ENCODE peak calls at places on chromosomes 16 and 17, in nine cellular contexts. J is nephron progenitor cell, H is progenitor cell of endocrine pancreas, V is H9, E is pancreas, T is thoracic aorta, I is ovary, M is body of pancreas, B is esophagus squamous epithelium. N is an unnamed sample.
A peak's percentile ranks its signal among the peaks of the same experiment; 100 is the strongest.

GRCh38 chr16:31700200-31700529 is 172.5 kb downstream of the AHSP start:
- DNase-seq in J (no peak), H (no peak), V (peak; percentile 94), E (no peak), T (no peak), I (no peak), M (no peak), B (no peak), N (no peak)

GRCh38 chr16:21301168-21301894 is 23.2 kb upstream of the CRYM start:
- DNase-seq in J (peak; percentile 71), H (peak; percentile 59), V (peak; percentile 86), E (peak; percentile 72), T (peak; percentile 22), I (peak; percentile 53), M (peak; percentile 75), B (no peak), N (peak; percentile 43)

GRCh38 chr17:75088902-75089417 is 1.2 kb downstream of the SLC16A5 start:
- DNase-seq in J (no peak), H (no peak), V (peak; percentile 78), E (no peak), T (no peak), I (no peak), M (no peak), B (no peak), N (no peak)

GRCh38 chr17:81429813-81430510 is 34.7 kb downstream of the BAHCC1 start:
- DNase-seq in J (no peak), H (no peak), V (no peak), E (no peak), T (no peak), I (no peak), M (no peak), B (no peak), N (no peak)

GRCh38 chr16:57935904-57936303 is 35.0 kb downstream of the CNGB1 start:
- DNase-seq in J (no peak), H (no peak), V (no peak), E (no peak), T (no peak), I (no peak), M (no peak), B (no peak), N (no peak)

GRCh38 chr16:81592353-81592866 is 147.8 kb downstream of the CMIP start:
- DNase-seq in J (no peak), H (no peak), V (no peak), E (no peak), T (no peak), I (no peak), M (no peak), B (no peak), N (no peak)

GRCh38 chr16:11212819-11213196 is 43.2 kb downstream of the SOCS1 start:
- DNase-seq in J (peak; percentile 22), H (no peak), V (no peak), E (no peak), T (no peak), I (no peak), M (no peak), B (no peak), N (no peak)

GRCh38 chr17:42272576-42272975 is 3.6 kb downstream of the STAT5B start:
- DNase-seq in J (no peak), H (no peak), V (no peak), E (no peak), T (no peak), I (no peak), M (no peak), B (no peak), N (no peak)

GRCh38 chr17:78957076-78957475 is 22.6 kb downstream of the LGALS3BP start:
- DNase-seq in J (no peak), H (no peak), V (no peak), E (peak; percentile 59), T (no peak), I (no peak), M (peak; percentile 50), B (no peak), N (no peak)

GRCh38 chr16:48300391-48300856 is 53.1 kb upstream of the ABCC11 start:
- DNase-seq in J (no peak), H (no peak), V (no peak), E (no peak), T (no peak), I (no peak), M (no peak), B (no peak), N (no peak)

GRCh38 chr16:20918486-20919239 is 18.1 kb downstream of the LYRM1 start:
- DNase-seq in J (no peak), H (no peak), V (no peak), E (no peak), T (no peak), I (peak; percentile 33), M (no peak), B (no peak), N (no peak)

GRCh38 chr17:82887255-82888164 is 47.7 kb upstream of the ZNF750 start:
- DNase-seq in J (no peak), H (no peak), V (no peak), E (no peak), T (no peak), I (no peak), M (no peak), B (no peak), N (no peak)

GRCh38 chr17:57438031-57438731 is 181.9 kb downstream of the MSI2 start:
- DNase-seq in J (no peak), H (no peak), V (no peak), E (no peak), T (no peak), I (no peak), M (no peak), B (no peak), N (no peak)

GRCh38 chr17:57442401-57442823 is 186.1 kb downstream of the MSI2 start:
- DNase-seq in J (no peak), H (no peak), V (no peak), E (no peak), T (no peak), I (no peak), M (no peak), B (no peak), N (no peak)

GRCh38 chr17:57441270-57441600 is 184.9 kb downstream of the MSI2 start:
- DNase-seq in J (no peak), H (no peak), V (no peak), E (no peak), T (no peak), I (no peak), M (no peak), B (no peak), N (no peak)

GRCh38 chr17:57442914-57443571 is 186.7 kb downstream of the MSI2 start:
- DNase-seq in J (no peak), H (no peak), V (no peak), E (no peak), T (peak; percentile 28), I (no peak), M (no peak), B (no peak), N (no peak)

GRCh38 chr17:57440522-57441269 is 184.4 kb downstream of the MSI2 start:
- DNase-seq in J (peak; percentile 74), H (peak; percentile 28), V (peak; percentile 87), E (peak; percentile 24), T (peak; percentile 68), I (peak; percentile 85), M (peak; percentile 35), B (no peak), N (no peak)
- TF ChIP-seq CTCF in J (peak; percentile 61), H (peak; percentile 67), V (peak; percentile 76), E (peak; percentile 9), T (no peak), I (peak; percentile 86), M (peak; percentile 4), B (peak; percentile 36), N (no peak)

GRCh38 chr17:39011907-39012468 is 44.8 kb upstream of the FBXO47 start:
- DNase-seq in J (no peak), H (no peak), V (peak; percentile 86), E (no peak), T (no peak), I (no peak), M (no peak), B (no peak), N (no peak)
- TF ChIP-seq CTCF in J (no peak), H (peak; percentile 50), V (peak; percentile 65), E (no peak), T (no peak), I (no peak), M (no peak), B (no peak), N (no peak)

GRCh38 chr16:71504901-71505300 is 15.8 kb upstream of the ZNF19 start:
- DNase-seq in J (no peak), H (no peak), V (no peak), E (no peak), T (no peak), I (no peak), M (no peak), B (no peak), N (no peak)

GRCh38 chr16:71499775-71500364 is 10.7 kb upstream of the ZNF19 start:
- DNase-seq in J (peak; percentile 53), H (peak; percentile 24), V (peak; percentile 40), E (peak; percentile 15), T (no peak), I (peak; percentile 31), M (peak; percentile 48), B (no peak), N (no peak)

GRCh38 chr16:71500964-71501363 is 11.8 kb upstream of the ZNF19 start:
- DNase-seq in J (no peak), H (no peak), V (no peak), E (no peak), T (no peak), I (no peak), M (no peak), B (no peak), N (no peak)

GRCh38 chr16:71498031-71498430 is 8.9 kb upstream of the ZNF19 start:
- DNase-seq in J (no peak), H (no peak), V (no peak), E (no peak), T (no peak), I (no peak), M (no peak), B (no peak), N (no peak)

DNA sequence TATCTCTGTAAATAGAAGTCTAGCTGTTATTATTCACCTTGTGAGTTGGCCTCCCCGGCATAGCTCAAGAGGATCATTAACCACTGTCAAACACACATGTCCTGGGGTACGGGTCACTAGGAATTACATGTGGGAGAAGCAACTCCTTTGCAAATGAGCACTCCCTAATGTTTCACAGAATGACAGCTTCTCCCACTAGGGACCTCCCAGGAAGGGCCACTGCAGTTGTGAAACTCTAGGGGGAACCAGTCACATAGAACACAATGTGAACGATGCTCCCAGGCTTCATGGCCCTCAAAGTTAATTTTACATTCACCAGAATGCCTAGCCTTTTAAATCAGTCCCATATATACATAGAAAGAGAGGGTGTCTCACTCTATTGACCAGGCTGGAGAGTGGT is 12.4 kb upstream of the ZNF19 start:
- DNase-seq in J (no peak), H (no peak), V (no peak), E (no peak), T (no peak), I (no peak), M (no peak), B (no peak), N (no peak)
- TF ChIP-seq CTCF in J (no peak), H (no peak), V (no peak), E (no peak), T (no peak), I (no peak), M (peak; percentile 6), B (no peak), N (no peak)

DNA sequence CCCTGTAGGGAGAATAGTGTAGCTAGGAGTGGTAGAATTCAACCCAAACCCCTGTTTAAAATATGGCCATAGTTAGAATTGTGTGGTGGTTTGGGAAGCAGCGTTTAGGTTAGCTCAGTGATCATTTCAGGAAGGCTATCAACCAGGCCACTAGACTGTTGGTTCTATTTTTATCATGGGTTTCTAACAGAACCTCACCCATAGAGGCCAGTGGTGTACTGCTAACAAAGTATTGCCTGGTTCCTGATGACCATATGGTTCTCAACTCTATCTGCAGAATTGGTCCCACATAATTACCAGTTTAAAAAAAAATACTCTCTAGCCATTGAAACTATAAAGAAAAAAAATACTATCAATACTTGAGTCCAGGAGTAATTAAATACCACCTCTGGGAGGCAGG is 70.5 kb upstream of the RASL10B start:
- DNase-seq in J (no peak), H (no peak), V (no peak), E (no peak), T (no peak), I (no peak), M (no peak), B (no peak), N (no peak)
- TF ChIP-seq CTCF in J (no peak), H (no peak), V (peak; percentile 18), E (no peak), T (no peak), I (no peak), M (no peak), B (no peak), N (no peak)